ENCODE peak calls at places on chromosomes 4 and X, in ten cellular contexts. K, F, G, H, Q, I, R, O, J and X are unnamed samples.

GRCh38 chr4:3880595-3881120 is 114.5 kb downstream of the ADRA2C start:
- DNase-seq in F (peak; percentile 58), O (peak; percentile 45), I (peak; percentile 77), J (peak; percentile 91), Q (peak; percentile 73), K (peak; percentile 53), R (peak; percentile 48), H (peak; percentile 48), G (peak; percentile 67), X (peak; percentile 68)

GRCh38 chr4:82589756-82590155 is 28.0 kb upstream of the TMEM150C start:
- DNase-seq in Q (no peak), G (no peak), F (no peak), I (no peak), H (no peak), J (no peak), R (no peak), O (no peak), K (no peak), X (no peak)

GRCh38 chrX:65677954-65678469 is 10.6 kb downstream of the MSN start:
- DNase-seq in I (peak; percentile 46), O (no peak), H (no peak), G (no peak), J (no peak), F (no peak), K (no peak), Q (no peak), R (no peak), X (no peak)

GRCh38 chr4:125368684-125369083 is 53.9 kb downstream of the FAT4 start:
- DNase-seq in I (no peak), G (no peak), R (no peak), K (no peak), F (no peak), J (no peak), O (no peak), Q (no peak), H (no peak), X (no peak)

GRCh38 chrX:71666240-71667223 is 814 bp upstream of the LOC101059915 start:
- DNase-seq in H (no peak), F (no peak), G (no peak), I (no peak), K (no peak), Q (no peak), J (no peak), R (no peak), O (no peak), X (no peak)

GRCh38 chrX:13000311-13000811 is 25.5 kb downstream of the TMSB4X start:
- DNase-seq in R (peak; percentile 37), Q (no peak), F (no peak), G (peak; percentile 82), H (no peak), I (no peak), J (no peak), K (peak; percentile 27), O (no peak), X (no peak)

GRCh38 chrX:3142259-3143042 is 101.2 kb downstream of the ARSF start:
- DNase-seq in G (peak; percentile 0), I (no peak), O (no peak), Q (no peak), H (no peak), R (no peak), F (no peak), K (no peak), J (no peak), X (no peak)

GRCh38 chrX:130184168-130184567 is 12.4 kb downstream of the RAB33A start:
- DNase-seq in J (no peak), Q (no peak), K (no peak), I (no peak), G (no peak), O (no peak), F (no peak), R (no peak), H (no peak), X (no peak)

GRCh38 chr4:98908703-98909262 is 20.1 kb downstream of the EIF4E start:
- DNase-seq in Q (no peak), G (no peak), F (no peak), R (no peak), I (no peak), K (no peak), J (no peak), O (no peak), H (no peak), X (no peak)

GRCh38 chr4:36884151-36884550 is 360.4 kb upstream of the NWD2 start:
- DNase-seq in F (no peak), J (no peak), Q (no peak), I (no peak), R (no peak), H (no peak), G (peak; percentile 21), O (no peak), K (no peak), X (no peak)

GRCh38 chr4:97778174-97778573 is 365.1 kb downstream of the STPG2 start:
- DNase-seq in J (no peak), K (no peak), I (no peak), O (no peak), G (no peak), Q (no peak), F (no peak), H (no peak), R (no peak), X (no peak)

GRCh38 chr4:173182403-173182802 is 13.8 kb downstream of the GALNT7 start:
- DNase-seq in I (peak; percentile 15), Q (no peak), R (no peak), G (no peak), F (no peak), O (no peak), H (no peak), K (no peak), J (no peak), X (no peak)

GRCh38 chr4:7803371-7803770 is 136.3 kb downstream of the AFAP1 start:
- DNase-seq in G (no peak), O (no peak), H (no peak), Q (no peak), R (no peak), J (no peak), K (no peak), I (no peak), F (no peak), X (no peak)

GRCh38 chrX:100928660-100929613 is at the start of gene XKRX:
- DNase-seq in G (peak; percentile 52), K (peak; percentile 50), F (no peak), I (peak; percentile 32), O (no peak), H (peak; percentile 31), R (peak; percentile 26), Q (peak; percentile 18), J (peak; percentile 69), X (no peak)

GRCh38 chr4:7844247-7844991 is 95.2 kb downstream of the AFAP1 start:
- DNase-seq in I (peak; percentile 82), F (peak; percentile 22), K (peak; percentile 65), R (peak; percentile 50), G (peak; percentile 67), J (peak; percentile 76), O (peak; percentile 38), H (peak; percentile 83), Q (peak; percentile 54), X (peak; percentile 13)

GRCh38 chr4:70183168-70183939 is 12.2 kb upstream of the ODAM start:
- DNase-seq in I (peak; percentile 20), J (peak; percentile 50), R (no peak), K (no peak), O (no peak), G (peak; percentile 71), Q (peak; percentile 63), F (peak; percentile 56), H (no peak), X (peak; percentile 0)

GRCh38 chr4:165505991-165506779 is 127.4 kb downstream of the CPE start:
- DNase-seq in O (no peak), F (no peak), R (no peak), J (no peak), Q (no peak), I (no peak), H (no peak), G (no peak), K (no peak), X (no peak)

GRCh38 chrX:149937881-149938426 is 337 bp downstream of the EOLA2 start:
- DNase-seq in F (no peak), K (peak; percentile 8), H (peak; percentile 25), J (peak; percentile 40), R (peak; percentile 33), O (peak; percentile 23), I (peak; percentile 23), Q (no peak), G (peak; percentile 24), X (no peak)

GRCh38 chrX:152428089-152428488 is 23.0 kb downstream of the GABRA3 start:
- DNase-seq in I (no peak), F (no peak), H (no peak), Q (no peak), G (no peak), O (no peak), K (no peak), R (no peak), J (no peak), X (no peak)

GRCh38 chr4:61397174-61397573 is 197.0 kb downstream of the ADGRL3 start:
- DNase-seq in Q (no peak), O (no peak), H (no peak), F (peak; percentile 52), I (no peak), G (no peak), J (no peak), R (no peak), K (no peak), X (no peak)

GRCh38 chr4:72489267-72489666 is 79.8 kb downstream of the ADAMTS3 start:
- DNase-seq in Q (no peak), O (no peak), R (no peak), K (no peak), H (no peak), J (no peak), G (no peak), F (no peak), I (no peak), X (no peak)

GRCh38 chr4:34720563-34720962 is 1523.8 kb downstream of the ARAP2 start:
- DNase-seq in F (peak; percentile 1), J (no peak), K (no peak), Q (peak; percentile 40), H (no peak), O (no peak), G (peak; percentile 17), I (no peak), R (no peak), X (no peak)

GRCh38 chr4:2432991-2433530 is 14.3 kb downstream of the CFAP99 start:
- DNase-seq in K (no peak), I (no peak), J (no peak), Q (no peak), O (no peak), H (peak; percentile 43), R (no peak), G (no peak), F (no peak), X (peak; percentile 88)

GRCh38 chr4:163607292-163607691 is 112.8 kb downstream of the TMA16 start:
- DNase-seq in R (no peak), Q (no peak), G (no peak), O (no peak), H (no peak), I (no peak), K (no peak), J (no peak), F (peak; percentile 67), X (no peak)

GRCh38 chr4:184111433-184111832 is 106.2 kb downstream of the ENPP6 start:
- DNase-seq in I (no peak), G (no peak), J (no peak), K (no peak), H (no peak), R (no peak), F (no peak), O (no peak), Q (no peak), X (no peak)

GRCh38 chr4:183765121-183765990 is 106.3 kb downstream of the TRAPPC11 start:
- DNase-seq in O (no peak), F (no peak), K (no peak), Q (no peak), R (no peak), I (no peak), G (no peak), J (peak; percentile 27), H (no peak), X (no peak)

GRCh38 chr4:145533011-145533410 is 51.4 kb downstream of the SMAD1 start:
- DNase-seq in F (no peak), K (no peak), I (no peak), G (no peak), O (no peak), H (no peak), Q (no peak), R (no peak), J (no peak), X (no peak)

GRCh38 chr4:73908965-73909364 is 39.8 kb downstream of the CXCL1 start:
- DNase-seq in J (no peak), G (no peak), H (no peak), R (no peak), F (no peak), K (no peak), Q (no peak), O (no peak), I (no peak), X (no peak)